ENCODE peak calls at places on chromosomes 5 and 9, in nine cellular contexts. E, J, R, P, D, T, C, G and U are unnamed samples.

GRCh38 chr5:23506329-23507236 is 826 bp upstream of the PRDM9 start:
- DNase-seq in J (no peak), C (no peak), G (no peak), P (no peak), R (no peak), D (no peak), E (no peak), T (no peak), U (no peak)

GRCh38 chr5:84251503-84251902 is 133.2 kb downstream of the EDIL3 start:
- DNase-seq in T (no peak), D (no peak), J (no peak), E (no peak), P (no peak), R (no peak), C (no peak), G (no peak), U (no peak)

GRCh38 chr9:114616684-114617520 is 5.8 kb downstream of the TMEM268 start:
- DNase-seq in T (peak; percentile 21), E (no peak), J (no peak), P (no peak), G (no peak), R (no peak), C (no peak), D (no peak), U (peak; percentile 26)

GRCh38 chr5:73591698-73592501 is 26.4 kb downstream of the UTP15 start:
- DNase-seq in R (peak; percentile 29), J (no peak), G (no peak), P (no peak), D (no peak), E (peak; percentile 42), T (peak; percentile 29), C (no peak), U (no peak)

GRCh38 chr9:37836386-37836785 is 35.8 kb downstream of the DCAF10 start:
- DNase-seq in P (no peak), C (no peak), J (no peak), D (no peak), E (no peak), R (no peak), G (no peak), T (no peak), U (no peak)

GRCh38 chr5:61598140-61598539 is 266.1 kb downstream of the ZSWIM6 start:
- DNase-seq in C (no peak), P (no peak), T (no peak), E (no peak), J (no peak), R (no peak), G (no peak), D (no peak), U (no peak)

GRCh38 chr5:98635631-98636030 is 137.8 kb upstream of the RGMB start:
- DNase-seq in E (no peak), P (no peak), R (no peak), G (no peak), J (no peak), D (no peak), C (no peak), T (no peak), U (no peak)

GRCh38 chr9:96050048-96050875 is 174.8 kb downstream of the ERCC6L2 start:
- DNase-seq in E (no peak), D (no peak), P (no peak), T (no peak), C (no peak), R (no peak), J (no peak), G (no peak), U (no peak)

GRCh38 chr5:149325166-149325735 is 20.0 kb upstream of the GRPEL2 start:
- DNase-seq in E (no peak), G (no peak), T (no peak), P (no peak), C (no peak), D (no peak), J (no peak), R (no peak), U (no peak)

GRCh38 chr9:136251264-136252115 is 5.9 kb upstream of the QSOX2 start:
- DNase-seq in T (no peak), P (no peak), R (no peak), J (no peak), D (no peak), G (no peak), C (no peak), E (no peak), U (no peak)